ENCODE peak calls at places on chromosomes 6 and 20, in seven cellular contexts. I, U, O, Q, V, D and S are unnamed samples.

GRCh38 chr6:3026811-3027626 is 27.3 kb downstream of the NQO2 start:
- DNase-seq in Q (peak; percentile 72), I (no peak), O (no peak), D (peak; percentile 22), V (no peak), U (peak; percentile 22), S (no peak)

GRCh38 chr6:106315765-106316375 is 9.7 kb downstream of the ATG5 start:
- DNase-seq in D (no peak), V (no peak), U (no peak), O (no peak), Q (no peak), I (no peak), S (no peak)

GRCh38 chr6:7518853-7519252 is 22.6 kb upstream of the DSP start:
- DNase-seq in D (no peak), Q (no peak), I (no peak), O (no peak), U (no peak), V (no peak), S (no peak)

GRCh38 chr6:2360716-2361115 is 115.3 kb upstream of the GMDS start:
- DNase-seq in O (no peak), Q (no peak), I (no peak), V (no peak), D (peak; percentile 92), U (no peak), S (no peak)

GRCh38 chr20:50325215-50325614 is 134.6 kb downstream of the CEBPB start:
- DNase-seq in Q (no peak), D (no peak), U (no peak), I (no peak), O (no peak), V (no peak), S (no peak)

GRCh38 chr20:63087872-63088680 is 81.3 kb upstream of the BHLHE23 start:
- DNase-seq in V (no peak), O (peak; percentile 23), U (no peak), Q (no peak), D (no peak), I (peak; percentile 40), S (no peak)

GRCh38 chr20:43838703-43839060 is 76.0 kb upstream of the TOX2 start:
- DNase-seq in V (no peak), U (no peak), I (peak; percentile 30), Q (no peak), D (no peak), O (no peak), S (no peak)

GRCh38 chr6:45432944-45433343 is 55.2 kb upstream of the SUPT3H start:
- DNase-seq in V (no peak), I (no peak), D (no peak), U (peak; percentile 42), O (no peak), Q (peak; percentile 80), S (no peak)

GRCh38 chr6:32973144-32973854 is 4.9 kb downstream of the BRD2 start:
- DNase-seq in D (peak; percentile 55), I (peak; percentile 50), U (peak; percentile 74), Q (peak; percentile 40), V (peak; percentile 57), O (no peak), S (peak; percentile 63)

GRCh38 chr6:11120273-11121005 is 8.9 kb upstream of the ERVFRD-1 start:
- DNase-seq in O (no peak), V (no peak), D (no peak), Q (peak; percentile 72), I (no peak), U (peak; percentile 39), S (no peak)

GRCh38 chr20:48750941-48751620 is 76.7 kb downstream of the PREX1 start:
- DNase-seq in I (peak; percentile 80), V (peak; percentile 95), U (no peak), Q (no peak), D (no peak), O (peak; percentile 94), S (peak; percentile 92)

GRCh38 chr6:69584913-69585729 is 211.7 kb downstream of the LMBRD1 start:
- DNase-seq in U (peak; percentile 94), O (no peak), Q (no peak), D (no peak), I (no peak), V (peak; percentile 75), S (no peak)

GRCh38 chr6:53932502-53932901 is 137.7 kb downstream of the LRRC1 start:
- DNase-seq in Q (no peak), I (no peak), V (no peak), D (no peak), O (no peak), U (no peak), S (no peak)

GRCh38 chr20:53003420-53003819 is 31.3 kb downstream of the TSHZ2 start:
- DNase-seq in U (no peak), I (no peak), O (no peak), V (no peak), Q (no peak), D (no peak), S (peak; percentile 21)

GRCh38 chr20:17504326-17504897 is 26.8 kb downstream of the BFSP1 start:
- DNase-seq in Q (no peak), O (peak; percentile 51), I (no peak), V (no peak), U (no peak), D (no peak), S (no peak)

GRCh38 chr6:90294614-90294988 is 2.0 kb downstream of the BACH2 start:
- DNase-seq in O (peak; percentile 36), D (peak; percentile 20), I (no peak), U (peak; percentile 16), Q (no peak), V (peak; percentile 64), S (no peak)

GRCh38 chr20:10735195-10735949 is 61.6 kb upstream of the JAG1 start:
- DNase-seq in I (no peak), V (no peak), U (no peak), Q (peak; percentile 29), D (no peak), O (no peak), S (no peak)

GRCh38 chr6:107554918-107555317 is 65.0 kb downstream of the SOBP start:
- DNase-seq in Q (no peak), I (no peak), O (no peak), D (no peak), U (no peak), V (no peak), S (no peak)

GRCh38 chr6:144310761-144311160 is 25.6 kb downstream of the UTRN start:
- DNase-seq in O (no peak), U (no peak), V (no peak), D (no peak), Q (no peak), I (no peak), S (no peak)

GRCh38 chr20:44080646-44081267 is 106.2 kb downstream of the JPH2 start:
- DNase-seq in U (peak; percentile 81), I (peak; percentile 78), Q (peak; percentile 76), O (peak; percentile 69), V (peak; percentile 75), D (peak; percentile 90), S (peak; percentile 77)

GRCh38 chr6:159252955-159253508 is 83.8 kb downstream of the FNDC1 start:
- DNase-seq in U (no peak), I (peak; percentile 54), O (peak; percentile 67), Q (peak; percentile 45), D (peak; percentile 61), V (peak; percentile 78), S (peak; percentile 51)

GRCh38 chr6:80214436-80215022 is 108.1 kb downstream of the BCKDHB start:
- DNase-seq in I (no peak), O (no peak), D (peak; percentile 59), U (peak; percentile 72), Q (peak; percentile 70), V (peak; percentile 62), S (peak; percentile 40)

GRCh38 chr20:59308493-59309201 is 8.2 kb downstream of the EDN3 start:
- DNase-seq in D (peak; percentile 70), Q (no peak), I (no peak), O (no peak), U (no peak), V (peak; percentile 61), S (no peak)

GRCh38 chr20:47568837-47569410 is 67.2 kb downstream of the NCOA3 start:
- DNase-seq in D (no peak), V (no peak), Q (no peak), I (no peak), U (no peak), O (no peak), S (no peak)

GRCh38 chr20:47572105-47572729 is 70.5 kb downstream of the NCOA3 start:
- DNase-seq in D (no peak), U (no peak), O (no peak), V (no peak), I (no peak), Q (no peak), S (no peak)

GRCh38 chr20:47574616-47575401 is 73.1 kb downstream of the NCOA3 start:
- DNase-seq in V (no peak), D (no peak), U (peak; percentile 26), Q (peak; percentile 49), I (no peak), O (no peak), S (no peak)

GRCh38 chr20:47573586-47573985 is 71.9 kb downstream of the NCOA3 start:
- DNase-seq in Q (no peak), I (no peak), U (no peak), O (no peak), D (no peak), V (peak; percentile 12), S (no peak)

GRCh38 chr20:47571426-47571825 is 69.7 kb downstream of the NCOA3 start:
- DNase-seq in U (no peak), Q (no peak), D (no peak), I (no peak), V (no peak), O (no peak), S (no peak)
- H3K4me1 ChIP-seq in U (peaks cover 4% of the 10 kb centered on the region), Q (peaks cover 11% of the 10 kb centered on the region), D (peaks cover 5% of the 10 kb centered on the region), I (peaks cover 14% of the 10 kb centered on the region), V (peaks cover 5% of the 10 kb centered on the region), O (peaks cover 3% of the 10 kb centered on the region), S (peaks cover 29% of the 10 kb centered on the region)

DNA sequence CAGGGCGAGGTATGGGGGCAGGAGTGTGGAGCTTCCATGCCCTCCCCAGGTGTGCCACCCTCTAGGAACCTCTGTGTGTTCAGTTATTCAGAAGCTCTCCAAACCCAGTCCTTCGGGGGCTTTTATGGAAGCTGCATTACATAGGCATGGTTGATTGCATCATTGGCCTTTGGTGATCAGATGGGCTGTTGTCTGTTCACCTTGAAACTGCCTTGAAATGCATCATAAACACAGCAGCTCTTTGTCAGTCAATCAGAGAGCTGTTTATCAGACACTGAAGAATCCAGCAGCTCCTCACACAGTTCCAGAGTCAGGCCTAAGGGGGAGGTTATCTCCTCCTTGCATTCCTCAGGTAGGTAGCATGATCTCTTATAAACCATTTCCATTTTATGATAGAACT is 62.4 kb downstream of the E2F3 start:
- DNase-seq in I (no peak), U (no peak), D (no peak), O (no peak), V (peak; percentile 16), Q (no peak), S (no peak)
- H3K18ac ChIP-seq in I (no peak overlapping the region), U (no peak overlapping the region), D (no peak overlapping the region), O (no peak overlapping the region), V (no peak overlapping the region), Q (no peak overlapping the region), S (no peak overlapping the region)

GRCh38 chr6:74632196-74632595 is 573.7 kb downstream of the COL12A1 start:
- DNase-seq in D (no peak), V (no peak), O (no peak), Q (no peak), U (no peak), I (no peak), S (no peak)
- H2BK120ac ChIP-seq in D (no peak overlapping the region), V (no peak overlapping the region), O (no peak overlapping the region), Q (no peak overlapping the region), U (no peak overlapping the region), I (no peak overlapping the region), S (no peak overlapping the region)

GRCh38 chr6:37177083-37177949 is 7.4 kb downstream of the PIM1 start:
- DNase-seq in Q (no peak), D (no peak), V (peak; percentile 12), O (no peak), I (no peak), U (no peak), S (no peak)
- H3K4me1 ChIP-seq in Q (peaks cover 4% of the 10 kb centered on the region), D (no peaks in the 10 kb centered on the region), V (no peaks in the 10 kb centered on the region), O (no peaks in the 10 kb centered on the region), I (peaks cover 6% of the 10 kb centered on the region), U (peaks cover 8% of the 10 kb centered on the region), S (peaks cover 2% of the 10 kb centered on the region)